ENCODE peak calls at places on chromosome 6, in six cellular contexts. H, V, A, P, K and I are unnamed samples.

GRCh38 chr6:151068761-151069312 is 170.9 kb upstream of the AKAP12 start:
- DNase-seq in H (peak; percentile 46), V (peak; percentile 27), A (peak; percentile 89), P (no peak), K (no peak), I (no peak)

GRCh38 chr6:28789553-28790083 is 134.2 kb downstream of the TRIM27 start:
- DNase-seq in H (peak; percentile 61), V (no peak), A (peak; percentile 60), P (no peak), K (peak; percentile 74), I (no peak)

GRCh38 chr6:31544676-31545075 is 1.7 kb downstream of the ATP6V1G2 start:
- DNase-seq in H (no peak), V (no peak), A (no peak), P (no peak), K (no peak), I (no peak)

GRCh38 chr6:157205473-157206358 is 117.6 kb downstream of the TMEM242 start:
- DNase-seq in H (no peak), V (no peak), A (no peak), P (no peak), K (no peak), I (no peak)

GRCh38 chr6:140437619-140438345 is 1063.3 kb upstream of the CITED2 start:
- DNase-seq in H (no peak), V (no peak), A (peak; percentile 4), P (no peak), K (no peak), I (no peak)

GRCh38 chr6:135901776-135902524 is 50.4 kb downstream of the PDE7B start:
- DNase-seq in H (peak; percentile 97), V (peak; percentile 69), A (peak; percentile 89), P (no peak), K (no peak), I (no peak)

GRCh38 chr6:53986165-53986720 is 125.0 kb upstream of the MLIP start:
- DNase-seq in H (peak; percentile 79), V (no peak), A (peak; percentile 62), P (peak; percentile 15), K (peak; percentile 72), I (no peak)

GRCh38 chr6:106913111-106913510 is 61.4 kb downstream of the CD24 start:
- DNase-seq in H (no peak), V (no peak), A (no peak), P (no peak), K (no peak), I (no peak)

GRCh38 chr6:31246051-31246495 is 25.8 kb downstream of the HLA-C start:
- DNase-seq in H (peak; percentile 40), V (no peak), A (peak; percentile 56), P (no peak), K (peak; percentile 15), I (no peak)

GRCh38 chr6:139135578-139136545 is 982 bp downstream of the HECA start:
- DNase-seq in H (peak; percentile 29), V (peak; percentile 77), A (no peak), P (peak; percentile 43), K (peak; percentile 45), I (no peak)

GRCh38 chr6:119044263-119044662 is 34.2 kb downstream of the FAM184A start:
- DNase-seq in H (no peak), V (no peak), A (no peak), P (no peak), K (no peak), I (no peak)

GRCh38 chr6:71965404-71965803 is 79.1 kb downstream of the RIMS1 start:
- DNase-seq in H (no peak), V (no peak), A (peak; percentile 25), P (no peak), K (peak; percentile 46), I (no peak)

GRCh38 chr6:126963077-126963809 is 155.2 kb upstream of the RSPO3 start:
- DNase-seq in H (no peak), V (no peak), A (no peak), P (no peak), K (peak; percentile 32), I (no peak)

GRCh38 chr6:116543149-116543548 is 2.3 kb downstream of the TRAPPC3L start:
- DNase-seq in H (no peak), V (no peak), A (no peak), P (no peak), K (no peak), I (no peak)

GRCh38 chr6:23656826-23657225 is 469.2 kb upstream of the NRSN1 start:
- DNase-seq in H (no peak), V (no peak), A (no peak), P (no peak), K (peak; percentile 31), I (no peak)

GRCh38 chr6:14454467-14454763 is 336.8 kb downstream of the CD83 start:
- DNase-seq in H (no peak), V (no peak), A (no peak), P (no peak), K (no peak), I (no peak)

GRCh38 chr6:26501482-26501986 is 1.4 kb downstream of the BTN1A1 start:
- DNase-seq in H (peak; percentile 30), V (peak; percentile 64), A (peak; percentile 16), P (peak; percentile 31), K (peak; percentile 77), I (no peak)

GRCh38 chr6:7441048-7441775 is 51.6 kb downstream of the RIOK1 start:
- DNase-seq in H (no peak), V (no peak), A (no peak), P (no peak), K (no peak), I (peak; percentile 87)

GRCh38 chr6:33863723-33864440 is 60.1 kb upstream of the MLN start:
- DNase-seq in H (no peak), V (no peak), A (no peak), P (no peak), K (no peak), I (no peak)
- TF ChIP-seq CTCF in H (no peak), V (no peak), A (no peak), P (no peak), K (no peak), I (no peak)

DNA sequence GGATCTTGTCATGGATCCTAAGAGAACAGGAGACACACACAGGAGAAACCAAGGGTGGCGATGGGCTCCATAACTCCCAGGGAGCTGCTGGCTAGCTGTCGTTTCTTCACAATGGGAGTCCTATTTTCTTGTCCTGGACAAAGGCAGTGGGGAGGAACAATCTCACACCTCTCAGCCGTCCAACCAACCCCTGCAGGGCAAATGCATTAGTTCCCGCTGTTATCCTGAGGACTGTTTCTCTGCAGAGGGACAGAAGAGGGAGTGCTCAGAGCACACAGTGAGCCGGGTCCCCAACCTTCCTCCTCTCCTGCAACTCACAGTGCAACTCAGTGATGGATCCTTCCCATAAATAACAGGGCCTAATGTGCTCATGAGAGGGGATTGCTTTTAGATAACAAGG is 453.2 kb upstream of the AGPAT4 start:
- DNase-seq in H (no peak), V (no peak), A (no peak), P (no peak), K (peak; percentile 42), I (no peak)
- TF ChIP-seq CTCF in H (no peak), V (no peak), A (no peak), P (no peak), K (no peak), I (no peak)

GRCh38 chr6:82333781-82334180 is 29.8 kb upstream of the TPBG start:
- DNase-seq in H (no peak), V (no peak), A (no peak), P (no peak), K (no peak), I (no peak)

GRCh38 chr6:82337688-82338257 is 25.8 kb upstream of the TPBG start:
- DNase-seq in H (no peak), V (no peak), A (no peak), P (no peak), K (peak; percentile 31), I (no peak)
- TF ChIP-seq CTCF in H (no peak), V (no peak), A (no peak), P (no peak), K (peak; percentile 18), I (no peak)

GRCh38 chr6:91088976-91089375 is 502.1 kb upstream of the MAP3K7 start:
- DNase-seq in H (no peak), V (no peak), A (no peak), P (no peak), K (no peak), I (no peak)
- TF ChIP-seq CTCF in H (no peak), V (no peak), A (no peak), P (no peak), K (no peak), I (no peak)

DNA sequence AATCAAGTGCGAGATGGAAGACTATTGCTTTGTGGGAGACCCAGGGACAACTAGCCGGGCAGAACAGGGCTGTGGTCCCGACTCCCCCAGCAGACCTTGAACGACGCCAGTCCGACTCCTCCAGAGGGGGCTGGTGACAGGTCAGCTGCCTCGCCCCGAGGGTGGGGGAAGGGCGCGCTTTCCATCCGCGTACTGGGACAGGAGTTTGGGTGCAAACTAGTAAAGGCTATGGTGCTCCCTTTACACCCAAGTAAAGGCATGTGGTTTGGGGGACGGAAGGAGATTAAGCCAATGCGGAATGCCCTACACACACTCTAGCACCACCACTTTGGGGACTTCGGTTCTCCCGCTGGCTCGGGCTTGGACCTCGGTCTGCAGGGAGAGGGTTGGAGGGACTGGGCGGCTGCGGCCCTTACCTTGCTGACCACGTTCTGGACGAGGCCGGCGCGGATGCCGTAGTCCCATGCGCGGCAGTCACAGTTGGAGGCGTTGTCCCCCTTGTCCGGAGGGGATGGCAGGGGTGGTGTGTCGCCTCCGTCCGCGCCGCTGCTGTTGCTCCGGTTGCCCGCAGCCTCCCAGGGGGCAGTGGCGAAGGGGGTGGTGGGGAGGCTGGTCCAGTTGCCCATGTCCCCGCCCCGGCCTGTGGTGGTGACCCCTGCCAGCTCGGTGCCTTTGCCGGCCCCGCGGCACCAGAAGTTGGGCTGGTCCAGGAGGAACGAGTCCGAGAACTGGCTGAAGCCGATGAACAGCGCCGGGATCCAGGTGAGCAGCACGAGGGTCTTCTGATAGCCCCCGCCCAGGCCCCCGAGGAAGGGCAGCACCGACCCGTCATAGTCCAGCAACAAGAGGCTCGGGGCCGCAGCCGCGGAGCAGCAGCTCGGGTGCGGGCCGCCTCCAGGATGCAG is 1.1 kb downstream of the SLC22A23 start:
- DNase-seq in H (no peak), V (peak; percentile 69), A (no peak), P (no peak), K (peak; percentile 54), I (no peak)
- TF ChIP-seq CTCF in H (peak; percentile 8), V (no peak), A (no peak), P (no peak), K (no peak), I (no peak)

GRCh38 chr6:40330301-40330721 is 256.9 kb downstream of the LRFN2 start:
- DNase-seq in H (no peak), V (no peak), A (no peak), P (no peak), K (peak; percentile 75), I (no peak)

GRCh38 chr6:40328988-40329545 is 258.1 kb downstream of the LRFN2 start:
- DNase-seq in H (no peak), V (no peak), A (no peak), P (no peak), K (peak; percentile 82), I (no peak)

GRCh38 chr6:40326689-40327404 is 260.3 kb downstream of the LRFN2 start:
- DNase-seq in H (no peak), V (no peak), A (no peak), P (no peak), K (no peak), I (no peak)

GRCh38 chr6:40325791-40326190 is 261.4 kb downstream of the LRFN2 start:
- DNase-seq in H (no peak), V (no peak), A (no peak), P (no peak), K (no peak), I (no peak)

GRCh38 chr6:40328376-40328987 is 258.7 kb downstream of the LRFN2 start:
- DNase-seq in H (no peak), V (no peak), A (no peak), P (no peak), K (peak; percentile 91), I (no peak)
- TF ChIP-seq CTCF in H (peak; percentile 38), V (no peak), A (peak; percentile 15), P (peak; percentile 55), K (peak; percentile 99), I (peak; percentile 76)

GRCh38 chr6:6131492-6132109 is 124.9 kb upstream of the NRN1 start:
- DNase-seq in H (no peak), V (no peak), A (peak; percentile 25), P (peak; percentile 51), K (peak; percentile 92), I (no peak)
- TF ChIP-seq CTCF in H (no peak), V (no peak), A (peak; percentile 49), P (peak; percentile 29), K (peak; percentile 79), I (peak; percentile 69)